ENCODE peak calls at places on chromosomes 12 and 14, in eight cellular contexts. H is mesothelial cell of epicardium; X is RPMI7951; F is HEK293T; G is kidney tubule cell; E is dorsolateral prefrontal cortex; C is HFF-Myc; K is stimulated activated CD8-positive, alpha-beta memory T cell treated with anti-CD3 and anti-CD28 coated beads, Interleukin-15, amount 100 ng/mL, for 48 hours. N is an unnamed sample.

GRCh38 chr12:58424735-58425379 is 483.5 kb downstream of the ATP23 start:
- DNase-seq in F (no peak), E (no peak), K (no peak), H (no peak), G (no peak), X (no peak), C (no peak), N (no peak)

GRCh38 chr14:35213869-35214387 is 78.3 kb upstream of the PSMA6 start:
- DNase-seq in G (peak), X (peak), F (no peak), K (no peak), H (no peak), C (no peak), E (no peak), N (no peak)

GRCh38 chr12:82912406-82912805 is 225.7 kb downstream of the TMTC2 start:
- DNase-seq in F (no peak), E (no peak), H (no peak), X (no peak), G (no peak), C (no peak), K (no peak), N (no peak)

GRCh38 chr12:98127336-98127679 is 388.1 kb upstream of the TMPO start:
- DNase-seq in E (no peak), X (no peak), C (no peak), K (no peak), F (no peak), G (no peak), H (no peak), N (no peak)

GRCh38 chr14:73463411-73463810 is 5.1 kb upstream of the NUMB start:
- DNase-seq in X (peak), C (peak), G (peak), F (no peak), K (peak), H (no peak), E (no peak), N (no peak)

GRCh38 chr14:23695220-23695999 is 59.2 kb downstream of the DHRS2 start:
- DNase-seq in F (no peak), G (no peak), E (no peak), H (no peak), K (no peak), C (no peak), X (no peak), N (no peak)

GRCh38 chr14:68918612-68919011 is 60.5 kb downstream of the ACTN1 start:
- DNase-seq in E (no peak), H (no peak), C (no peak), K (no peak), X (no peak), G (no peak), F (no peak), N (no peak)

GRCh38 chr14:76386922-76387782 is 11.2 kb downstream of the ESRRB start:
- DNase-seq in F (peak), E (peak), G (peak), X (peak), C (peak), K (peak), H (peak), N (peak)

GRCh38 chr14:100406505-100407131 is 83.5 kb downstream of the SLC25A47 start:
- DNase-seq in K (no peak), X (peak), C (peak), H (no peak), E (no peak), F (no peak), G (no peak), N (no peak)

GRCh38 chr14:96167224-96168148 is 37.2 kb upstream of the BDKRB2 start:
- DNase-seq in C (peak), E (no peak), H (no peak), X (peak), G (peak), F (no peak), K (no peak), N (no peak)

GRCh38 chr14:100159107-100159864 is at the start of gene DEGS2:
- DNase-seq in E (no peak), F (peak), H (no peak), G (peak), K (peak), X (no peak), C (no peak), N (peak)

GRCh38 chr14:91282954-91283645 is 38.6 kb upstream of the GPR68 start:
- DNase-seq in G (no peak), E (no peak), K (no peak), F (no peak), C (no peak), H (no peak), X (peak), N (no peak)

GRCh38 chr14:79436325-79436724 is 775.0 kb downstream of the DIO2 start:
- DNase-seq in G (no peak), X (no peak), F (no peak), C (no peak), E (no peak), K (no peak), H (no peak), N (no peak)

GRCh38 chr12:109461049-109461845 is 15.9 kb downstream of the KCTD10 start:
- DNase-seq in H (no peak), F (no peak), X (peak), K (no peak), G (peak), E (no peak), C (no peak), N (no peak)

GRCh38 chr12:68016136-68016535 is 26.9 kb downstream of the IFNG-AS1 start:
- DNase-seq in K (no peak), C (no peak), G (no peak), F (no peak), H (no peak), E (no peak), X (no peak), N (no peak)

GRCh38 chr12:85029456-85029855 is 6.6 kb downstream of the TSPAN19 start:
- DNase-seq in X (peak), E (no peak), F (peak), G (peak), H (no peak), K (no peak), C (no peak), N (no peak)

GRCh38 chr14:56002316-56002715 is 115.9 kb upstream of the PELI2 start:
- DNase-seq in X (no peak), E (no peak), K (no peak), G (peak), C (no peak), H (no peak), F (no peak), N (no peak)

GRCh38 chr14:30621354-30621953 is 665 bp upstream of the SCFD1 start:
- DNase-seq in C (no peak), E (no peak), X (peak), K (no peak), G (no peak), H (no peak), F (peak), N (no peak)

GRCh38 chr14:64758025-64758521 is 53.8 kb downstream of the PLEKHG3 start:
- DNase-seq in X (peak), H (no peak), G (peak), E (no peak), C (no peak), F (no peak), K (no peak), N (no peak)

GRCh38 chr12:70660620-70661219 is 23.5 kb upstream of the PTPRB start:
- DNase-seq in C (peak), H (no peak), K (no peak), X (peak), F (no peak), E (no peak), G (peak), N (no peak)

GRCh38 chr14:99995700-99996356 is 69.4 kb upstream of the EVL start:
- DNase-seq in X (peak), G (peak), H (no peak), F (peak), E (peak), K (peak), C (peak), N (peak)

GRCh38 chr12:102917026-102917787 is at the start of gene PAH:
- DNase-seq in E (no peak), G (peak), X (no peak), C (no peak), F (peak), K (no peak), H (no peak), N (peak)

GRCh38 chr12:26370098-26370497 is 174.7 kb downstream of the SSPN start:
- DNase-seq in H (no peak), G (no peak), X (no peak), K (no peak), F (no peak), E (no peak), C (no peak), N (no peak)

GRCh38 chr14:104680806-104681688 is 8.4 kb upstream of the INF2 start:
- DNase-seq in E (peak), C (no peak), F (no peak), G (peak), X (peak), K (no peak), H (no peak), N (no peak)

GRCh38 chr14:29821665-29822429 is 105.8 kb downstream of the PRKD1 start:
- DNase-seq in X (no peak), E (no peak), H (no peak), C (no peak), F (no peak), K (no peak), G (no peak), N (no peak)

GRCh38 chr12:107760207-107760816 is 625 bp downstream of the PRDM4 start:
- DNase-seq in G (peak), H (no peak), E (no peak), K (peak), F (peak), X (peak), C (no peak), N (no peak)

GRCh38 chr14:103995876-103996275 is 53.5 kb upstream of the RD3L start:
- DNase-seq in C (no peak), K (no peak), X (no peak), G (no peak), H (no peak), F (no peak), E (no peak), N (no peak)

GRCh38 chr14:59187802-59188460 is 536 bp upstream of the DAAM1 start:
- DNase-seq in F (peak), H (no peak), E (peak), X (no peak), G (peak), C (no peak), K (peak), N (no peak)

GRCh38 chr12:93825926-93826599 is 148.9 kb downstream of the CRADD start:
- DNase-seq in E (no peak), K (no peak), C (no peak), F (no peak), X (peak), H (no peak), G (no peak), N (no peak)

GRCh38 chr12:124396544-124397398 is 101.9 kb downstream of the RFLNA start:
- DNase-seq in E (no peak), X (no peak), G (no peak), H (no peak), C (no peak), K (no peak), F (no peak), N (no peak)

GRCh38 chr12:90621927-90622326 is 333.0 kb downstream of the CCER1 start:
- DNase-seq in K (no peak), E (no peak), X (peak), C (no peak), F (no peak), H (no peak), G (no peak), N (no peak)

GRCh38 chr12:121203482-121203881 is 6.4 kb upstream of the P2RX4 start:
- DNase-seq in X (no peak), K (no peak), C (no peak), G (no peak), F (no peak), E (no peak), H (no peak), N (no peak)

GRCh38 chr14:32087173-32087861 is 10.2 kb downstream of the ARHGAP5 start:
- DNase-seq in C (no peak), F (peak), H (no peak), E (no peak), G (peak), K (no peak), X (peak), N (no peak)

GRCh38 chr12:129294868-129295267 is 441.6 kb downstream of the GLT1D1 start:
- DNase-seq in K (no peak), C (no peak), X (no peak), F (no peak), E (no peak), G (no peak), H (no peak), N (no peak)

GRCh38 chr12:88538250-88538649 is 42.0 kb downstream of the KITLG start:
- DNase-seq in K (no peak), H (no peak), F (no peak), C (no peak), G (no peak), X (no peak), E (no peak), N (no peak)

GRCh38 chr14:37697489-37698121 is 102.2 kb downstream of the TTC6 start:
- DNase-seq in K (no peak), H (no peak), E (no peak), C (peak), G (peak), F (no peak), X (no peak), N (no peak)

GRCh38 chr12:49370539-49370938 is 3.3 kb downstream of the SPATS2 start:
- DNase-seq in K (no peak), G (no peak), X (no peak), C (no peak), H (no peak), F (no peak), E (no peak), N (no peak)